ENCODE peak calls at places on chromosomes 16 and 17, in four cellular contexts. R is tibial artery, U is IMR-90, E is neuronal stem cell. K is an unnamed sample.
A peak's percentile ranks its signal among the peaks of the same experiment; 100 is the strongest.

GRCh38 chr17:3750926-3751325 is 27.2 kb downstream of the HASPIN start:
- DNase-seq in R (no peak), U (no peak), E (no peak), K (no peak)

GRCh38 chr17:1147664-1148063 is 32.1 kb downstream of the ABR start:
- DNase-seq in R (no peak), U (peak; percentile 43), E (peak; percentile 42), K (peak; percentile 17)

GRCh38 chr17:64036198-64036922 is 15.9 kb upstream of the ICAM2 start:
- DNase-seq in R (no peak), U (no peak), E (no peak), K (no peak)

GRCh38 chr17:37465058-37465616 is 24.6 kb upstream of the DUSP14 start:
- DNase-seq in R (no peak), U (peak; percentile 72), E (no peak), K (no peak)

GRCh38 chr17:7184091-7184488 is 4.9 kb upstream of the ASGR1 start:
- DNase-seq in R (peak; percentile 68), U (no peak), E (no peak), K (no peak)

GRCh38 chr17:81832608-81833159 is 407 bp downstream of the MCRIP1 start:
- DNase-seq in R (no peak), U (no peak), E (no peak), K (no peak)

GRCh38 chr17:75830168-75831031 is 13.8 kb downstream of the UNC13D start:
- DNase-seq in R (no peak), U (no peak), E (peak; percentile 44), K (no peak)

GRCh38 chr17:18932360-18933055 is 19.5 kb upstream of the SLC5A10 start:
- DNase-seq in R (no peak), U (no peak), E (no peak), K (no peak)

GRCh38 chr17:82242977-82243647 is 14.3 kb downstream of the SLC16A3 start:
- DNase-seq in R (peak; percentile 82), U (peak; percentile 83), E (no peak), K (peak; percentile 96)

GRCh38 chr17:10169274-10169673 is 29.1 kb downstream of the GAS7 start:
- DNase-seq in R (no peak), U (no peak), E (no peak), K (no peak)

GRCh38 chr17:46968224-46968834 is 10.7 kb downstream of the RPRML start:
- DNase-seq in R (no peak), U (peak; percentile 33), E (no peak), K (no peak)

GRCh38 chr17:31190351-31190750 is 95.6 kb downstream of the NF1 start:
- DNase-seq in R (no peak), U (peak; percentile 4), E (no peak), K (no peak)

GRCh38 chr17:48907713-48908046 is 527 bp upstream of the UBE2Z start:
- DNase-seq in R (no peak), U (peak; percentile 64), E (no peak), K (no peak)

GRCh38 chr16:12455287-12455798 is 348.3 kb downstream of the CPPED1 start:
- DNase-seq in R (no peak), U (peak; percentile 55), E (peak; percentile 51), K (peak; percentile 65)

GRCh38 chr17:15894258-15894657 is 50.7 kb upstream of the ADORA2B start:
- DNase-seq in R (no peak), U (no peak), E (no peak), K (no peak)

GRCh38 chr17:36059455-36059854 is 4.6 kb upstream of the CCL18 start:
- DNase-seq in R (no peak), U (no peak), E (no peak), K (no peak)

GRCh38 chr17:21419299-21420239 is 43.4 kb downstream of the KCNJ12 start:
- DNase-seq in R (no peak), U (no peak), E (no peak), K (no peak)

GRCh38 chr16:28522792-28523191 is 16.0 kb downstream of the NUPR1 start:
- DNase-seq in R (no peak), U (no peak), E (no peak), K (no peak)

GRCh38 chr17:37520174-37520573 is 30.5 kb downstream of the DUSP14 start:
- DNase-seq in R (no peak), U (no peak), E (no peak), K (no peak)

GRCh38 chr17:47792979-47793378 is 28.6 kb downstream of the OSBPL7 start:
- DNase-seq in R (no peak), U (no peak), E (no peak), K (no peak)

GRCh38 chr17:72710834-72711233 is 381.7 kb downstream of the SLC39A11 start:
- DNase-seq in R (no peak), U (no peak), E (no peak), K (no peak)

GRCh38 chr17:78351449-78352006 is 8.3 kb downstream of the SOCS3 start:
- DNase-seq in R (peak; percentile 97), U (peak; percentile 98), E (no peak), K (peak; percentile 98)

GRCh38 chr16:1613728-1614225 is 1.6 kb downstream of the CRAMP1 start:
- DNase-seq in R (no peak), U (no peak), E (peak; percentile 12), K (no peak)

GRCh38 chr16:73213761-73214480 is 166.0 kb upstream of the ZFHX3 start:
- DNase-seq in R (no peak), U (peak; percentile 31), E (no peak), K (no peak)

GRCh38 chr16:71542377-71542776 is 16.2 kb downstream of the CHST4 start:
- DNase-seq in R (peak; percentile 46), U (peak; percentile 6), E (peak; percentile 56), K (peak; percentile 13)

GRCh38 chr17:5580367-5580766 is 3.9 kb downstream of the NLRP1 start:
- DNase-seq in R (no peak), U (peak; percentile 35), E (no peak), K (no peak)

GRCh38 chr17:77959216-77959925 is 868 bp downstream of the TNRC6C start:
- DNase-seq in R (no peak), U (peak; percentile 19), E (no peak), K (peak; percentile 26)

GRCh38 chr17:64641499-64641898 is 20.6 kb downstream of the SMURF2 start:
- DNase-seq in R (no peak), U (peak; percentile 91), E (no peak), K (no peak)

GRCh38 chr17:78575340-78575739 is 1.9 kb downstream of the DNAH17 start:
- DNase-seq in R (no peak), U (no peak), E (no peak), K (peak; percentile 30)

DNA sequence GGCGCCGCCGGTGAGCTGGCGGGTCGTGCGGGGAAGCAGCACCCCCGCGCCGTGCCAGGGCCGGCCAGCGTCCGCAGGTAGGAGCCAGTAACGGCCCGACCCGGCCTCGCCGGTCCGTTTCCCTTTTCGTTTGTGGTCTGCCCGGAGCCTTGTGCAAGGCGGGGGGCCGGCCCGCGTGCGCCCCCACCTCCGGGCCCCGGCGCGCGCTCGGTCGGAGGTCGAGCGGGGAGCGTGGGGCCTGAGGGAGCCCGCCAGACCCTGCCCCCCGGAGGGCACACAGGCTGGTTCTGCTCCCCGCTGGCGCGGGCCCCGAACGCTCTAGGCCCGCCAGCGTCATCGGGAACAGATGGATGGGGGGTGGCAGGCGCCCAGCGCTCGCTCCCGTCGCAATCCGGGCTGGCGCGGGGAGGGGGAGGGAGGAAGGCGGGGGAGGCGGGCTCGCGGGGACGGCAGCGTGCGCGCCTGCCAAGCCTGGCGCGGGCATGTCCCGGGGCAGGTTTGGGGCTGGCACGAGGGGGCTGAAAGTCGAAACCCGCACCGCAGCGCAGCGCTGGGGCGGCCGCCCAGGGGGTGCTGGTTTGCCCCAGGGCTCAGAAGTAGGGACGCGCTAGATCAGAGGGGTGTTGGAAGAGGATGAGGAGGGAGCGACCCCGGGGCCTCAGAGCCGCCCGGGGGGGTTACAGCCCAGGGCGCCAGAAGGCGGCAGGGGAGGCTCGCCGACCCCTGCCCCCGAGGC is 1.5 kb upstream of the GSE1 start:
- DNase-seq in R (peak; percentile 76), U (peak; percentile 74), E (peak; percentile 53), K (peak; percentile 90)
- H3K4me3 ChIP-seq in R (peak overlapping the region; percentile 85), U (peak overlapping the region; percentile 60), E (peak overlapping the region; percentile 72), K (peak overlapping the region; percentile 79)

DNA sequence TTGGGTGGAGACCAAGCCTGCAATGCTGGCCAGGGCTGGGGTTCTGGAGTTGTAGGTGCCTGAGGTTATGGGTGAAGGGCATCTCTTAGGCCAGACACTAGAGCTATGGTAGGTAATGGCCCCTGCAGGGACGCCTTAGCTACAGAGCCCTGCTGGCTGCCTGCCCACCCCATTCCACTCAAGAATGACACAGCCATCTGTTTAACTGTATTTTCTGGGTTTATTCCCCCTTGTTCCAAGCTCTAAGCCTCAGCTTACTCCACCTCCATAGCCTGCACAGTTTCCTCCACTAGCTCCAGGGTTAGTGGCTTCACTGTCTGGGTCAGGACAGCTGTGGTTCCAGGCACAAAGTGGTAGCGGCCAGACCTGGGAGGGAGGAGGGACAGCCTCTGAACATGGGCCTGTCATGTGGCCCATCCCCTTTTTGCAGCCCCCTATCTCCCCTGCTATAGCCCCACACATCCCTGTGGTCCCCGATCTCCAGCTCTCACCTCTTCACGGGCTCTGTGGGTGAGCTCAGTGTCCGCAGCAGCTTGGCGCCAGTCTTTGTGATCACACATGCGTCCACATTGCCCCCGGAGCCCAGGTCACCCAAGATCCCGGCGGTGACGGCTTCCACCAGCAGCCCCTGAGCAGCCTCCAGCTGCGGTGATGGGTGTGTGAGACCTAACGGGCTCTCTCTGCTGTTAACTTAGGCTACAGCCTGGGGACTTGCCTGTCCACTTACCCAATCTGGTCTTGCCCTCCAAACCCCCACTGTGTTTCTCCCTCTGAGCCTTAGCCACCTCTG is 2.1 kb downstream of the PSMB10 start:
- DNase-seq in R (no peak), U (no peak), E (no peak), K (no peak)
- H3K4me3 ChIP-seq in R (peak overlapping the region; percentile 94), U (peak overlapping the region; percentile 94), E (no peak overlapping the region), K (peak overlapping the region; percentile 81)

GRCh38 chr16:22001591-22001990 is 675 bp upstream of the PDZD9 start:
- DNase-seq in R (no peak), U (peak; percentile 71), E (no peak), K (no peak)
- H3K4me3 ChIP-seq in R (no peak overlapping the region), U (no peak overlapping the region), E (no peak overlapping the region), K (no peak overlapping the region)

GRCh38 chr16:56999409-57000270 is 10.3 kb downstream of the NLRC5 start:
- DNase-seq in R (no peak), U (no peak), E (no peak), K (no peak)

GRCh38 chr16:57000271-57001025 is 11.1 kb downstream of the NLRC5 start:
- DNase-seq in R (peak; percentile 77), U (peak; percentile 97), E (no peak), K (peak; percentile 78)

GRCh38 chr16:57003439-57004386 is 14.4 kb downstream of the NLRC5 start:
- DNase-seq in R (no peak), U (no peak), E (no peak), K (no peak)

GRCh38 chr16:56998861-56999260 is 9.5 kb downstream of the NLRC5 start:
- DNase-seq in R (no peak), U (no peak), E (no peak), K (no peak)

GRCh38 chr16:57001026-57001669 is 11.8 kb downstream of the NLRC5 start:
- DNase-seq in R (no peak), U (no peak), E (no peak), K (no peak)
- H3K4me3 ChIP-seq in R (no peak overlapping the region), U (no peak overlapping the region), E (no peak overlapping the region), K (no peak overlapping the region)

K was measured in psoas muscle.